ENCODE peak calls at places on chromosomes 6 and 20, in five cellular contexts. One of them, this sample, is unnamed.

GRCh38 chr20:31604567-31605030 is 490 bp upstream of the ID1 start:
- DNase-seq in HCT116: no peak
- DNase-seq in K562: no peak
- DNase-seq in GM12878: no peak
- DNase-seq in HepG2: peak
- DNase-seq in this sample: peak

GRCh38 chr20:7650481-7650880 is 289.8 kb downstream of the HAO1 start:
- DNase-seq in HepG2: no peak
- DNase-seq in K562: no peak
- DNase-seq in GM12878: no peak
- DNase-seq in HCT116: no peak
- DNase-seq in this sample: no peak

GRCh38 chr20:22904411-22904810 is 130.7 kb upstream of the SSTR4 start:
- DNase-seq in K562: no peak
- DNase-seq in GM12878: no peak
- DNase-seq in HepG2: no peak
- DNase-seq in HCT116: no peak
- DNase-seq in this sample: no peak

GRCh38 chr6:166453651-166454050 is 70.9 kb upstream of the MPC1 start:
- DNase-seq in HCT116: no peak
- DNase-seq in K562: no peak
- DNase-seq in GM12878: no peak
- DNase-seq in HepG2: no peak
- DNase-seq in this sample: no peak

GRCh38 chr6:2542858-2543218 is 207.9 kb downstream of the MYLK4 start:
- DNase-seq in K562: peak
- DNase-seq in HCT116: no peak
- DNase-seq in HepG2: peak
- DNase-seq in GM12878: peak
- DNase-seq in this sample: no peak

GRCh38 chr6:130215526-130215925 is 7.2 kb downstream of the SAMD3 start:
- DNase-seq in HepG2: no peak
- DNase-seq in HCT116: no peak
- DNase-seq in K562: no peak
- DNase-seq in GM12878: no peak
- DNase-seq in this sample: peak

GRCh38 chr20:40816039-40816352 is 127.0 kb upstream of the MAFB start:
- DNase-seq in K562: no peak
- DNase-seq in HepG2: no peak
- DNase-seq in HCT116: no peak
- DNase-seq in GM12878: no peak
- DNase-seq in this sample: no peak

GRCh38 chr6:42745638-42746451 is at the start of gene TBCC:
- DNase-seq in HCT116: peak
- DNase-seq in GM12878: peak
- DNase-seq in HepG2: peak
- DNase-seq in K562: peak
- DNase-seq in this sample: peak

GRCh38 chr6:26328265-26328844 is 36.6 kb upstream of the BTN3A2 start:
- DNase-seq in HepG2: no peak
- DNase-seq in HCT116: no peak
- DNase-seq in GM12878: no peak
- DNase-seq in K562: peak
- DNase-seq in this sample: no peak

GRCh38 chr6:136123464-136123863 is 126.6 kb downstream of the MTFR2 start:
- DNase-seq in GM12878: no peak
- DNase-seq in HepG2: no peak
- DNase-seq in K562: no peak
- DNase-seq in HCT116: no peak
- DNase-seq in this sample: no peak

GRCh38 chr20:50980851-50981713 is 22.5 kb downstream of the MOCS3 start:
- DNase-seq in HCT116: peak
- DNase-seq in GM12878: peak
- DNase-seq in HepG2: peak
- DNase-seq in K562: peak
- DNase-seq in this sample: peak

GRCh38 chr6:7219310-7219709 is 93.7 kb downstream of the SSR1 start:
- DNase-seq in K562: peak
- DNase-seq in HepG2: peak
- DNase-seq in GM12878: no peak
- DNase-seq in HCT116: no peak
- DNase-seq in this sample: no peak
- TF ChIP-seq REST in K562: no peak
- TF ChIP-seq REST in HepG2: no peak
- TF ChIP-seq REST in GM12878: no peak
- TF ChIP-seq REST in HCT116: no peak
- TF ChIP-seq REST in this sample: no peak

GRCh38 chr6:149938571-149939462 is 3.0 kb upstream of the ULBP2 start:
- DNase-seq in HepG2: no peak
- DNase-seq in HCT116: no peak
- DNase-seq in K562: no peak
- DNase-seq in GM12878: peak
- DNase-seq in this sample: no peak

GRCh38 chr6:149942461-149942829 is 631 bp downstream of the ULBP2 start:
- DNase-seq in HCT116: no peak
- DNase-seq in GM12878: no peak
- DNase-seq in HepG2: no peak
- DNase-seq in K562: no peak
- DNase-seq in this sample: no peak

GRCh38 chr6:149939909-149940672 is 1.7 kb upstream of the ULBP2 start:
- DNase-seq in HepG2: no peak
- DNase-seq in K562: no peak
- DNase-seq in HCT116: no peak
- DNase-seq in GM12878: no peak
- DNase-seq in this sample: no peak

GRCh38 chr6:149940673-149940984 is 1.2 kb upstream of the ULBP2 start:
- DNase-seq in HepG2: no peak
- DNase-seq in HCT116: no peak
- DNase-seq in K562: no peak
- DNase-seq in GM12878: no peak
- DNase-seq in this sample: no peak

DNA sequence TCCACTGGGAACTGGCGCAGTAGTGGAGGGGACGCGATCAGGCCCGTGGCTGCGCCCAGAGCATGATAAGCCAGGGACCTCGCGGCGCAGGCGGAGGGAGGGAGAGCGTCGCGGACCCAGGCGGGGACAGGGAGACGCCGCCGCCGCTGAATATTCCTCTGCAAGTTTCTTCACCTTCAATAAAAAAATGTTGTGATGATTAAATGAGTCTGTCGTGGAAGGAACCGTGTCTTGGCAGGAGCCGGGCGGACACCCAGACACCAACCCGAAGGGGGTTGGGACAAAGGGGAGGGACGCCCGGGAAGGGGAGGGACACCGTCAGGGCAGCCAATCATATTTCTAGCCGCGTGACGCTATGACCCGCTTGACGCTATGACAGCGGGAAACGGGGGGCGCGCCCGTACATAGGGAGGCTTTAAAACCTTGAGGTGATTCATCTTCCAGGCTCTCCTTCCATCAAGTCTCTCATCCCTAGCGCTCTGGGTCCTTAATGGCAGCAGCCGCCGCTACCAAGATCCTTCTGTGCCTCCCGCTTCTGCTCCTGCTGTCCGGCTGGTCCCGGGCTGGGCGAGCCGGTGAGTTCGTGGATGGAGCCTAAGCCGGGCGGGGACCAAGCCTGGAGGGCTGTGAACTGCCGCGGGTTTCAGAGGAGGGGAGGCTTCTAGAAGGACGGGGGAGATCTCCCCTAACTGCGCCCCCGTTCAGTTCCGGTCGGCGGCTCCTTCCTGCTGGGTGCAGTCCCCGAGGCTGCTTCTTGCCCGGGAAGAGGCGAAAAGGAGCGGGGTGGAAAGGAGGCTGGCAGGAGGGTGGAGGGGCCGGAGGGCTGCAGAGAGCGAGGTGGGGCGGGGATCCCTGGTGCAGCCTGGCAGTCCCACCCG is at the start of gene ULBP2:
- DNase-seq in GM12878: no peak
- DNase-seq in HepG2: no peak
- DNase-seq in HCT116: peak
- DNase-seq in K562: peak
- DNase-seq in this sample: peak
- TF ChIP-seq EZH2 in GM12878: no peak
- TF ChIP-seq EZH2 in HepG2: no peak
- TF ChIP-seq EZH2 in HCT116: no peak
- TF ChIP-seq EZH2 in K562: no peak
- TF ChIP-seq EZH2 in this sample: peak

GRCh38 chr6:91164105-91164504 is 577.2 kb upstream of the MAP3K7 start:
- DNase-seq in HCT116: no peak
- DNase-seq in K562: no peak
- DNase-seq in HepG2: no peak
- DNase-seq in GM12878: no peak
- DNase-seq in this sample: no peak

GRCh38 chr6:91166271-91166670 is 579.4 kb upstream of the MAP3K7 start:
- DNase-seq in HepG2: no peak
- DNase-seq in K562: no peak
- DNase-seq in HCT116: no peak
- DNase-seq in GM12878: no peak
- DNase-seq in this sample: no peak

GRCh38 chr6:91161246-91161645 is 574.4 kb upstream of the MAP3K7 start:
- DNase-seq in GM12878: no peak
- DNase-seq in K562: no peak
- DNase-seq in HepG2: no peak
- DNase-seq in HCT116: no peak
- DNase-seq in this sample: no peak
- TF ChIP-seq REST in GM12878: no peak
- TF ChIP-seq REST in K562: no peak
- TF ChIP-seq REST in HepG2: no peak
- TF ChIP-seq REST in HCT116: no peak
- TF ChIP-seq REST in this sample: no peak

DNA sequence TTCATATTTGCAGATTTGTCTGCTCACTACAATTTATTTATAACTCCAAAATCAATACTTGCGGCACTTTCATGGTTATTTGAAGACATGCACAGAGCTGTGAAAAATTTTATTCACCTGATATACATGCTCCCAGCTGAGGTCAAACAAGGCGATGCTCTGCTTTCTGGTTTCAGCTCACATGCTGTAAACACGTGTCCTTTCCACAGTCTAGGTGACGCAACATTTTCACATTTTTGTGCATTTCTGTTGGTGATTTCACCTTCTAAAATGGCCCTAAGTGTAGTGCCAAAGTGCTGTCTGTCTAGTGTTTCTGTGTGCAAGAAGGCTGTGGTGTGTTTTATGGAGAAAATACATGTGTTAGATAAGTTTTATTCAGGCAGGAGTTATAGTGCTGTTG is 650.5 kb downstream of the RNF144B start:
- DNase-seq in K562: no peak
- DNase-seq in GM12878: no peak
- DNase-seq in HepG2: no peak
- DNase-seq in HCT116: no peak
- DNase-seq in this sample: no peak
- TF ChIP-seq EZH2 in K562: no peak
- TF ChIP-seq EZH2 in GM12878: no peak
- TF ChIP-seq EZH2 in HepG2: no peak
- TF ChIP-seq EZH2 in HCT116: no peak
- TF ChIP-seq EZH2 in this sample: no peak

DNA sequence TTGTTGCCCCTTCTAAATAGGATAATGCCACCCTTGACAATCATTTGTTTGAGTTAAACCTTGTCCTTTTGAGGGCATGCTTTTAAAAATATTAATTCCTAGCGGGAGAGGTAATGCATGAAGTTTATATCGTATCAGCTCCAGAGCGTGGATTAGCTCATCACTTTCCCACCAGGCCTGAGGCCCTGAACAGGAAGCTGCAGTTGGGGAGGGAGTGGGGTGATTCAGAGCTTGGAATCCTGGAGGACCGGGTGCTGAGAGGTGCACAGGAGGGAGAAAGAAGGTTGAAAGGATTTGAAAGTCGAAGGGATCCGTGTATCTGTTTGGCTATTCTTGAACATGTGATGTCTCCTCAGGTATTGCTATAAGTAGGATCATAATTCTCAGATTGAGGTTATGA is 25.0 kb downstream of the ZDHHC14 start:
- DNase-seq in HCT116: no peak
- DNase-seq in K562: no peak
- DNase-seq in HepG2: no peak
- DNase-seq in GM12878: no peak
- DNase-seq in this sample: no peak
- TF ChIP-seq REST in HCT116: no peak
- TF ChIP-seq REST in K562: no peak
- TF ChIP-seq REST in HepG2: no peak
- TF ChIP-seq REST in GM12878: no peak
- TF ChIP-seq REST in this sample: no peak

GRCh38 chr6:14721103-14721758 is 524.6 kb upstream of the JARID2 start:
- DNase-seq in HCT116: no peak
- DNase-seq in K562: no peak
- DNase-seq in HepG2: peak
- DNase-seq in GM12878: no peak
- DNase-seq in this sample: no peak
- TF ChIP-seq EZH2 in HCT116: no peak
- TF ChIP-seq EZH2 in K562: no peak
- TF ChIP-seq EZH2 in HepG2: no peak
- TF ChIP-seq EZH2 in GM12878: no peak
- TF ChIP-seq EZH2 in this sample: no peak

GRCh38 chr6:162753775-162754174 is 26.0 kb downstream of the PACRG start:
- DNase-seq in HCT116: no peak
- DNase-seq in K562: no peak
- DNase-seq in HepG2: no peak
- DNase-seq in GM12878: no peak
- DNase-seq in this sample: no peak

GRCh38 chr6:162750776-162751175 is 23.0 kb downstream of the PACRG start:
- DNase-seq in HCT116: no peak
- DNase-seq in GM12878: no peak
- DNase-seq in K562: no peak
- DNase-seq in HepG2: peak
- DNase-seq in this sample: no peak
- TF ChIP-seq REST in HCT116: no peak
- TF ChIP-seq REST in GM12878: no peak
- TF ChIP-seq REST in K562: no peak
- TF ChIP-seq REST in HepG2: no peak
- TF ChIP-seq REST in this sample: no peak

GRCh38 chr6:100463685-100464161 is 998 bp downstream of the SIM1 start:
- DNase-seq in HCT116: no peak
- DNase-seq in K562: no peak
- DNase-seq in GM12878: no peak
- DNase-seq in HepG2: no peak
- DNase-seq in this sample: peak
- TF ChIP-seq EZH2 in HCT116: no peak
- TF ChIP-seq EZH2 in K562: no peak
- TF ChIP-seq EZH2 in GM12878: no peak
- TF ChIP-seq EZH2 in HepG2: no peak
- TF ChIP-seq EZH2 in this sample: peak